ENCODE peak calls at places on chromosomes 6 and 20, in eight cellular contexts. Z is CD8-positive, alpha-beta T cell; E is fibroblast of lung; N is left ventricle myocardium inferior; D is kidney epithelial cell; I is transverse colon; T is mesendoderm; P is CD4-positive, alpha-beta T cell. J is an unnamed sample.

GRCh38 chr6:13883966-13884365 is 40.8 kb upstream of the RNF182 start:
- DNase-seq in Z (no peak), E (no peak), N (no peak), D (no peak), I (no peak), T (no peak), P (no peak), J (no peak)

GRCh38 chr20:44070139-44070900 is 116.7 kb downstream of the JPH2 start:
- DNase-seq in Z (peak; percentile 31), E (no peak), N (no peak), D (no peak), I (no peak), T (no peak), P (peak; percentile 68), J (peak; percentile 37)

GRCh38 chr6:126640921-126641320 is 301.0 kb downstream of the CENPW start:
- DNase-seq in Z (no peak), E (no peak), N (no peak), D (no peak), I (no peak), T (no peak), P (no peak), J (no peak)

GRCh38 chr6:139943391-139943790 is 568.9 kb upstream of the CITED2 start:
- DNase-seq in Z (no peak), E (peak; percentile 84), N (no peak), D (peak; percentile 87), I (no peak), T (no peak), P (no peak), J (no peak)

GRCh38 chr6:130781557-130781956 is 45.6 kb upstream of the SMLR1 start:
- DNase-seq in Z (no peak), E (no peak), N (no peak), D (no peak), I (no peak), T (no peak), P (no peak), J (no peak)

GRCh38 chr6:89637960-89638319 is 607 bp downstream of the LYRM2 start:
- DNase-seq in Z (no peak), E (no peak), N (no peak), D (no peak), I (no peak), T (no peak), P (no peak), J (no peak)

GRCh38 chr20:5315807-5316187 is 957 bp downstream of the PROKR2 start:
- DNase-seq in Z (no peak), E (no peak), N (no peak), D (no peak), I (no peak), T (no peak), P (no peak), J (no peak)

GRCh38 chr20:50330504-50331313 is 140.1 kb downstream of the CEBPB start:
- DNase-seq in Z (no peak), E (no peak), N (no peak), D (no peak), I (peak; percentile 41), T (no peak), P (no peak), J (no peak)

GRCh38 chr20:62970307-62971210 is 18.1 kb downstream of the SLC17A9 start:
- DNase-seq in Z (no peak), E (no peak), N (no peak), D (no peak), I (no peak), T (no peak), P (no peak), J (no peak)

GRCh38 chr20:62971211-62971949 is 18.9 kb downstream of the SLC17A9 start:
- DNase-seq in Z (no peak), E (no peak), N (no peak), D (no peak), I (no peak), T (no peak), P (no peak), J (no peak)

GRCh38 chr20:62975251-62975770 is 22.8 kb downstream of the SLC17A9 start:
- DNase-seq in Z (no peak), E (no peak), N (no peak), D (no peak), I (no peak), T (no peak), P (no peak), J (no peak)

GRCh38 chr20:62972270-62973032 is 19.9 kb downstream of the SLC17A9 start:
- DNase-seq in Z (peak; percentile 76), E (peak; percentile 73), N (peak; percentile 84), D (peak; percentile 47), I (peak; percentile 89), T (peak; percentile 86), P (peak; percentile 82), J (peak; percentile 86)

DNA sequence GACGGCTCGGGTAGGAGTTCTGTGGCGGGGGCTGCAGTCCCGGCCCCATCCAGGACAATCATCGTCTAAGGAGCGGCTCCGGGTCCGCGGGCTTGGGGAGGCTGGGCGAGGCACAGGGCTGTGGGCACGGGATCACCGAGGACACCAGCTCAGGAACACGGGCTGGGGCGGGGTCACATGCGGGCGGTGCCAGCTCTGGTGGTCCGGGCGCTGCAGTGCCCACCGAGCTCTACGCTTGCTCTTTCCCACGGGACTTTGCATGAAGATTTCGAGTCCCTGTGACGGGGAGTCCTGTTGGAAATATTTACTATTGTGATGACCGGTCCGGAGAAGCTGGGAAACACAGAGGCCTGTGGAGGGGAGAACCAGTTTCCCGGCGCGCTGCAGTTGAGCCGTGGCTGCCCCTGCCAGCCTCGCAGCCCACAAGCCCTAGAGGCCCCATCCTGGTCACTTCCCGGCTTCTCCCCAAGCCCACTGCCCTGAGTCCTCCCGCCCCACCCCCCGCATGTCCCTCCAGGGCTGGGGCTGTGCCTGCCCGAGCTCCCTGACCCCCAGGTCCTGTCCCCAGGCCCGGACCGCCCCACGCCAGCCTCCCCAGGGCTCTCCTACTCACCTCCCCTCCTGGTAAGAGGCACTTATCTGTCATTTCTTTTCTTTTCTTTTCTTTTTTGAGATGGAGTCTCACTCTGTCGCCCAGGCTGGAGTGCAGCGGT is 20.7 kb downstream of the SLC17A9 start:
- DNase-seq in Z (no peak), E (no peak), N (no peak), D (no peak), I (no peak), T (no peak), P (no peak), J (no peak)
- H3K27me3 ChIP-seq in Z (peaks cover 16% of the 10 kb centered on the region), E (peaks cover 22% of the 10 kb centered on the region), N (peaks cover 90% of the 10 kb centered on the region), D (peaks cover 77% of the 10 kb centered on the region), I (peaks cover 78% of the 10 kb centered on the region), T (peaks cover 16% of the 10 kb centered on the region), P (peaks cover 47% of the 10 kb centered on the region), J (peaks cover 16% of the 10 kb centered on the region)

GRCh38 chr6:10425177-10425972 is 10.5 kb upstream of the TFAP2A start:
- DNase-seq in Z (no peak), E (no peak), N (no peak), D (no peak), I (no peak), T (peak; percentile 70), P (no peak), J (no peak)

GRCh38 chr6:10421508-10422281 is 6.8 kb upstream of the TFAP2A start:
- DNase-seq in Z (no peak), E (no peak), N (no peak), D (no peak), I (no peak), T (no peak), P (no peak), J (no peak)

GRCh38 chr6:10422282-10423034 is 7.6 kb upstream of the TFAP2A start:
- DNase-seq in Z (no peak), E (no peak), N (no peak), D (no peak), I (no peak), T (no peak), P (no peak), J (no peak)

GRCh38 chr6:10425973-10426780 is 11.3 kb upstream of the TFAP2A start:
- DNase-seq in Z (no peak), E (no peak), N (no peak), D (no peak), I (peak; percentile 38), T (peak; percentile 84), P (no peak), J (peak; percentile 67)

DNA sequence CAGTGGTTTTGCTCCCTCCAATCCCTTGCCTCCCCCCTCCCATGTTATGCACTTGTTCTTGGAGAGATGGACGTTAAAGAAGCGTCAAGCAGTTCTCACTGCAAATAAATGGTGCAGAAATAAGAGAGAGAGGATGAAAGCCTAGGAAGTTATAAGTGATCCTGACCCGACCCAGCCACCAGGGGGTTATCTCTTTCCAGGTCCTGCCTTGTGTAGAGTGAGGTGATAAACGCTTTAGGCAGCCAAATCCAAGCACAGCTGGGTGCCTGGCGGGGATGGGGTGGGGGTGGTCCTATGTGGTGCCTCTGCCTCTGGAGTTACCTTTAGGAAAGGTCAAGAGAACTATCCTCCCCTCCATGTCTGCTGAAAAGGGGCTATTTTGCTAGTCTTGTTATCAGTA is 9.1 kb upstream of the TFAP2A start:
- DNase-seq in Z (no peak), E (no peak), N (no peak), D (no peak), I (no peak), T (peak; percentile 78), P (no peak), J (no peak)
- H3K27me3 ChIP-seq in Z (peaks cover 64% of the 10 kb centered on the region), E (peaks cover 58% of the 10 kb centered on the region), N (peaks cover 99% of the 10 kb centered on the region), D (peaks cover 67% of the 10 kb centered on the region), I (peaks cover 97% of the 10 kb centered on the region), T (peaks cover 44% of the 10 kb centered on the region), P (peaks cover 93% of the 10 kb centered on the region), J (peaks cover 40% of the 10 kb centered on the region)

GRCh38 chr20:36335187-36335870 is 29.2 kb downstream of the DLGAP4 start:
- DNase-seq in Z (no peak), E (no peak), N (no peak), D (no peak), I (no peak), T (no peak), P (no peak), J (no peak)

GRCh38 chr20:36336838-36337478 is 30.8 kb downstream of the DLGAP4 start:
- DNase-seq in Z (no peak), E (no peak), N (no peak), D (no peak), I (no peak), T (peak; percentile 37), P (no peak), J (no peak)

GRCh38 chr20:36336204-36336603 is 30.1 kb downstream of the DLGAP4 start:
- DNase-seq in Z (no peak), E (no peak), N (no peak), D (no peak), I (no peak), T (no peak), P (no peak), J (no peak)

GRCh38 chr20:36333841-36334240 is 27.7 kb downstream of the DLGAP4 start:
- DNase-seq in Z (no peak), E (no peak), N (no peak), D (no peak), I (no peak), T (no peak), P (no peak), J (no peak)

DNA sequence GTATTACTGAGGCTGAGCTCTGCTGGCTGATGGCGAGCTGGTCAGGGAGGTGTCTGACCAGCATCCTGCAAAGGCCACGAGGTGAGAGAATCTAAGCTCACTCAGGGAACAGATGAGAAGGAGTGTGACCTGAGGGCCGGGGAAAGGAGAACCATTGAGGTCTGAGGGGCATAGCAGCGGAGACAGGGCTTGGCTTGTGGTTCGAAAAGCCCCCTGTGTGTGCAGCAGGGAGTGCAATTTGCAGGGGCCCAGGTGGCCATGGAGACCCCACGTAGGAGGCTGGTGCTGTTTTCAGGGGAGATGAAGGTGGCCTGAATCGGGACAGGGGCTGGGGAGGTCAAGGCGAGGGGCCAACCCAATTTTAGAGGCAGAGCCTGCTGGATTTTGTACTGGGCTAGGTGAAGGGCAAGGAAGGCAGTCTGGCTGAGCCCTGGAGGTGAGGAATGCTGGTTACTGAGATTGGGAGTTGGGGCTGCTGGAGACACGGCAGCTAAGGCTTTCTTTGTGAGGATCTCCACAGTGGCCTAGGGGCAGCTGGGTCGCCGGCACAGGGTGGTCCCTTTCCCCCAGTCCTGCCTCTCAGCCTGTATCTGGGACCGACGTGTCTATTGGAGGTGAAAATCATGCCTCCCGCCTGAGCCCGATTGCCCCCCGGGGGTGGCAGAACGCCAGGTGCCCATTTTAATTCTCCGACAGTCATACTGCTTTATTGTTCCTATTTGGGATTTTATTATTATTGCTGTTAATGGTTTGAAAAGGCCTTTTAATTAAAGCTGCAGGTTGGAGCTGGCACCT is 28.3 kb downstream of the DLGAP4 start:
- DNase-seq in Z (no peak), E (no peak), N (no peak), D (no peak), I (no peak), T (no peak), P (no peak), J (no peak)
- H3K27me3 ChIP-seq in Z (no peaks in the 10 kb centered on the region), E (peaks cover 20% of the 10 kb centered on the region), N (peaks cover 89% of the 10 kb centered on the region), D (peaks cover 40% of the 10 kb centered on the region), I (peaks cover 54% of the 10 kb centered on the region), T (no peaks in the 10 kb centered on the region), P (peaks cover 31% of the 10 kb centered on the region), J (no peaks in the 10 kb centered on the region)

GRCh38 chr20:46430921-46431712 is 24.7 kb upstream of the ELMO2 start:
- DNase-seq in Z (no peak), E (no peak), N (no peak), D (no peak), I (no peak), T (no peak), P (no peak), J (no peak)
- H3K27me3 ChIP-seq in Z (peaks cover 4% of the 10 kb centered on the region), E (peaks cover 11% of the 10 kb centered on the region), N (peaks cover 99% of the 10 kb centered on the region), D (peaks cover 2% of the 10 kb centered on the region), I (peaks cover 53% of the 10 kb centered on the region), T (no peaks in the 10 kb centered on the region), P (peaks cover 23% of the 10 kb centered on the region), J (no peaks in the 10 kb centered on the region)

J was measured in right lobe of liver.